ENCODE peak calls at places on chromosome 7, in five cellular contexts. S is lower lobe of right lung; Z is psoas muscle; Y is activated CD8-positive, alpha-beta T cell treated with anti-CD3 and anti-CD28 coated beads for 36 hours; X is GM10248. H is an unnamed sample.

GRCh38 chr7:127588019-127588696 is at the start of gene ARF5:
- DNase-seq in S (peak), Z (peak), Y (peak), X (peak), H (peak)

GRCh38 chr7:30660331-30661255 is 21.7 kb downstream of the CRHR2 start:
- DNase-seq in Z (no peak), Y (no peak), S (no peak), X (no peak), H (no peak)

GRCh38 chr7:98985945-98986344 is 107.6 kb downstream of the TRRAP start:
- DNase-seq in Y (no peak), Z (no peak), X (no peak), S (no peak), H (no peak)

GRCh38 chr7:22639400-22639799 is 87.6 kb upstream of the IL6 start:
- DNase-seq in X (no peak), S (no peak), Z (no peak), Y (no peak), H (no peak)

GRCh38 chr7:137073571-137074325 is 205.3 kb downstream of the CHRM2 start:
- DNase-seq in Y (no peak), Z (no peak), X (no peak), S (no peak), H (no peak)

GRCh38 chr7:42572046-42572445 is 335.0 kb upstream of the GLI3 start:
- DNase-seq in Y (no peak), S (no peak), Z (no peak), X (no peak), H (no peak)

GRCh38 chr7:155278921-155279320 is 18.8 kb upstream of the INSIG1 start:
- DNase-seq in Z (no peak), Y (no peak), X (no peak), S (no peak), H (no peak)

GRCh38 chr7:102883098-102883860 is 29.5 kb upstream of the LRRC17 start:
- DNase-seq in Z (no peak), Y (no peak), X (no peak), S (no peak), H (no peak)

GRCh38 chr7:93147358-93147757 is 827 bp downstream of the SAMD9L start:
- DNase-seq in X (peak), Z (no peak), S (no peak), Y (peak), H (peak)

GRCh38 chr7:46859963-46860475 is 721.9 kb downstream of the TNS3 start:
- DNase-seq in Z (peak), X (no peak), Y (no peak), S (no peak), H (no peak)

GRCh38 chr7:36605261-36605660 is 119.0 kb downstream of the AOAH start:
- DNase-seq in Z (no peak), Y (no peak), S (no peak), X (no peak), H (no peak)

GRCh38 chr7:15685358-15686181 is 913 bp downstream of the MEOX2 start:
- DNase-seq in X (peak), Z (peak), Y (no peak), S (peak), H (no peak)

DNA sequence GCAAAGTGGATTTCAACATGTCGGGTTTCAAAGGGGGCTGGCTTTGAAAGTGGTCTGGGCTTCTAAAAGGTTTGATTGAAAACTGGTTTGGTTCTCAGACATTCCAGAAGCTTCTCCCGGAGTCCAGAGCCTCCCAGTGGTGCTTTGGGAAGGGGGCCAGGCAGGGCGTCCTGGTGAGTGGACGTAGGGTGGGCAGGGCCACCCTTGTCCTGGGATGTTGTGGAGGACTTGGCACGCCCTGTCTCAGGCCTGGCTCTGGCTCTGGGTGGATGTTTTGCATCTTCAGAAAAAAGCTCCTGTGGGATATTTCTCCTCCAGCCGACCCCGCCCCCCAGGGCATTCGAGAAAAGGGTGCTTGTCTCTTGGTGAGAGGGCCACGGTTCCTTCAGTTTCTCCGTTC is 31.2 kb downstream of the GRIFIN start:
- DNase-seq in Y (no peak), S (no peak), X (no peak), Z (peak), H (no peak)
- TF ChIP-seq CTCF in Y (no peak), S (no peak), X (no peak), Z (no peak), H (no peak)

DNA sequence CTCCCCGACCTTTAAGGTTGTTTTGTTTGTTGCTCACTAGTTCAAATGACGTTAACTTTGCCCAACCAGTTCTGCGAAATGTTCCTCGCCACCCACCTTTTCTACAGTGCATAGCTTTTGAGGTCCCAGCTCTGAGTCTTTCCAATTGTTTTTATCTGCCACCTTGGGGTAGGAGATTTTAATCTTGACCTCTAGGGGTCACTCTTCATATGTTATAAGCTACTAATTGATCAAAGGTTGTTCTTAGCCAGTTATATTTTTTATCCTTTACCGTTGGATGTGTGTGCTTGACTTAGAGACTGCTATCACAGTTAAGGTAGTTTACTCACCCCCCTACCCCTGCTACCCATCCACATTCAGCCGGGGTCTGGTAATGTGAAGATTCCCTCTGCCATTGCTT is 372.4 kb downstream of the SUGCT start:
- DNase-seq in Z (no peak), X (peak), Y (no peak), S (no peak), H (peak)
- TF ChIP-seq CTCF in Z (peak), X (peak), Y (peak), S (peak), H (peak)

GRCh38 chr7:39357648-39358047 is 208.6 kb upstream of the YAE1 start:
- DNase-seq in X (no peak), S (no peak), Y (peak), Z (no peak), H (no peak)
- TF ChIP-seq CTCF in X (peak), S (no peak), Y (peak), Z (no peak), H (no peak)

DNA sequence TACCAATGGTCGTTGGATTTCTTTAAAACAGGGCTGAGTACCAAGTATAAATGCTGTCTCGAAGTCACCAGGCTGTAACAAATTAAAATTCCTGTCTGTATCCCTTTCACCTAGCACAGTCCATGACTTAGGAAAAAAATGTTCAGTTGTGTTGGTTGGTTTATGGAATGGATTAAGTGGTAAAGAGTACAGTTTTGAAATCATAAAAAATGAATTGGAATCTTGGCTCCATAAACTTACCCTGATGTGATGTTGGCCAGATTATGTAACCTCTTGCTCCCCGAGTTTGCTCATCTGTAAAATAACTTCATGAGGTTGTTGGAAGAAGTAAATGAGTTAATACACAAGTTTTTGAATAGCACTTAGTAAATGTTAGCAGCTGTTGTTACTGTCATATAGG is 363.9 kb upstream of the LRGUK start:
- DNase-seq in Z (no peak), Y (no peak), S (no peak), X (no peak), H (no peak)
- TF ChIP-seq CTCF in Z (no peak), Y (no peak), S (no peak), X (no peak), H (no peak)

H was measured in GM20000.